ENCODE peak calls at places on chromosomes 11 and 22, in ten cellular contexts. X, L, J, C, R, O, P, K, W and Q are unnamed samples.

GRCh38 chr11:1128333-1129142 is 29.2 kb upstream of the MUC5AC start:
- DNase-seq in X (no peak), K (no peak), C (peak), L (no peak), P (peak), O (no peak), R (no peak), W (no peak), J (peak), Q (peak)

GRCh38 chr22:20463324-20464095 is 25.9 kb upstream of the SCARF2 start:
- DNase-seq in R (no peak), W (no peak), K (no peak), X (peak), C (no peak), J (peak), L (no peak), P (peak), O (no peak), Q (peak)

GRCh38 chr11:119758291-119758690 is 29.3 kb upstream of the NECTIN1 start:
- DNase-seq in P (peak), L (no peak), X (no peak), O (no peak), J (no peak), K (no peak), R (no peak), W (no peak), C (no peak), Q (no peak)

GRCh38 chr11:120894207-120894989 is 129.5 kb upstream of the TBCEL start:
- DNase-seq in L (no peak), X (no peak), O (peak), W (no peak), R (no peak), K (no peak), P (no peak), J (no peak), C (no peak), Q (no peak)

GRCh38 chr22:29469755-29470154 is 10.3 kb upstream of the NEFH start:
- DNase-seq in X (no peak), W (no peak), R (no peak), J (no peak), P (no peak), L (no peak), C (no peak), K (no peak), O (no peak), Q (no peak)

GRCh38 chr22:30252411-30253204 is 6.0 kb upstream of the LIF start:
- DNase-seq in R (no peak), P (no peak), C (no peak), L (no peak), J (no peak), X (no peak), W (no peak), K (peak), O (no peak), Q (no peak)

GRCh38 chr11:80086496-80087055 is 645.7 kb upstream of the TENM4 start:
- DNase-seq in P (no peak), L (no peak), J (no peak), K (no peak), R (no peak), O (no peak), C (no peak), W (no peak), X (no peak), Q (no peak)

GRCh38 chr11:134783219-134783618 is 371.2 kb upstream of the B3GAT1 start:
- DNase-seq in C (no peak), P (no peak), L (no peak), O (no peak), X (no peak), J (peak), K (no peak), W (no peak), R (no peak), Q (no peak)

GRCh38 chr11:67528376-67528775 is 5.1 kb upstream of the CABP2 start:
- DNase-seq in L (no peak), O (no peak), P (no peak), R (no peak), W (no peak), K (no peak), X (no peak), J (no peak), C (no peak), Q (no peak)

GRCh38 chr11:103901656-103902055 is 134.8 kb upstream of the DDI1 start:
- DNase-seq in J (no peak), O (no peak), W (no peak), L (no peak), P (no peak), C (no peak), X (no peak), R (no peak), K (no peak), Q (no peak)

GRCh38 chr11:124643605-124644425 is 21.2 kb downstream of the TBRG1 start:
- DNase-seq in J (no peak), P (no peak), W (no peak), X (no peak), C (no peak), O (no peak), R (no peak), L (peak), K (no peak), Q (no peak)

GRCh38 chr22:29225422-29226090 is 19.9 kb downstream of the EMID1 start:
- DNase-seq in C (peak), R (peak), K (no peak), L (no peak), J (peak), W (no peak), X (no peak), P (peak), O (no peak), Q (peak)

GRCh38 chr11:75237050-75237449 is 3.5 kb upstream of the TPBGL start:
- DNase-seq in C (no peak), K (no peak), P (no peak), W (no peak), R (no peak), J (no peak), L (no peak), X (no peak), O (no peak), Q (no peak)

GRCh38 chr11:119696378-119697157 is 32.4 kb downstream of the NECTIN1 start:
- DNase-seq in O (peak), J (no peak), C (no peak), W (no peak), R (peak), K (no peak), X (no peak), P (no peak), L (no peak), Q (no peak)

GRCh38 chr11:118260353-118260752 is 3.7 kb downstream of the MPZL2 start:
- DNase-seq in J (no peak), P (no peak), L (no peak), W (no peak), O (no peak), R (no peak), K (no peak), X (no peak), C (no peak), Q (no peak)

GRCh38 chr11:33419956-33420355 is 162.8 kb downstream of the HIPK3 start:
- DNase-seq in K (no peak), P (no peak), R (no peak), L (no peak), X (no peak), W (no peak), O (no peak), J (no peak), C (no peak), Q (no peak)

GRCh38 chr22:44937216-44937615 is 72.6 kb downstream of the PHF21B start:
- DNase-seq in K (no peak), J (peak), P (no peak), R (no peak), X (no peak), W (no peak), C (no peak), O (no peak), L (no peak), Q (no peak)

GRCh38 chr11:34086554-34087278 is 18.7 kb upstream of the NAT10 start:
- DNase-seq in J (no peak), O (no peak), K (no peak), R (no peak), C (no peak), L (no peak), X (no peak), W (no peak), P (no peak), Q (no peak)

GRCh38 chr11:2186669-2187266 is 15.2 kb upstream of the TH start:
- DNase-seq in K (peak), J (no peak), L (no peak), P (no peak), R (no peak), O (no peak), X (peak), W (no peak), C (no peak), Q (no peak)

GRCh38 chr11:28833670-28834069 is 725.5 kb downstream of the METTL15 start:
- DNase-seq in P (no peak), C (no peak), K (peak), O (no peak), R (no peak), W (no peak), L (peak), X (no peak), J (no peak), Q (no peak)

DNA sequence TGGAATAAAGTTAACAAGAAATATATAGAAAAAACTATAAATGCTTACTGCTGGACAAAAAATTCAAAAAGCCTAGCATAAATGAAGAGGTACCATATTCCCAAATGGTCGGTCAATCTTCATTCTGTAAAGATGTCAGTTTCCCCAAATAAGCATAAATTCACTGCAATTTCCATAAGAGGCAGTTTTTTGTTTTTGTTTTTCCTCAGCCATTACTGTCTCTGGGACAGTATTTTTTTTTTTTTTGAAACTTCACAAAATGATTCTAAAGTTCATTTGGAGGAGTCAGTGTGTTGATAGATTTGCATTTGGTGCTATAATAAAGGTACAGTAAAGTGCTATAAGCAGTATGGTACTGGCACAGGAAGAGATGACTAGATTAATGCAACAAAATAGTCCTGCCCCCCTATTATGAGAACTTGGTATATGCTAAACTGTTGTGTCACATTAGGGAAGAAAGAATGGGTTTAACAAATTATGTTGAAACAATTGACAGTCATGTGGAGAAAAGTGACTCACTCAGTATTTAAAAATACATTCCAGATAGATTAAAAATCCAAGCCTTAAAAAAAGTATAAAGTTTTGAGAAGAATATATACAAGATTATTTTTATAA is 2.5 kb upstream of the FTH1 start:
- DNase-seq in L (no peak), O (no peak), P (no peak), W (no peak), C (no peak), J (no peak), X (no peak), R (no peak), K (peak), Q (no peak)
- H3K27ac ChIP-seq in L (peak), O (peak), P (peak), W (peak), C (peak), J (peak), X (no peak), R (peak), K (peak), Q (peak)

GRCh38 chr11:133362156-133362555 is 170.1 kb downstream of the OPCML start:
- DNase-seq in W (no peak), C (no peak), R (no peak), J (no peak), K (no peak), O (no peak), P (no peak), L (no peak), X (no peak), Q (no peak)

GRCh38 chr11:133362921-133363320 is 169.4 kb downstream of the OPCML start:
- DNase-seq in L (no peak), C (no peak), P (no peak), R (no peak), J (no peak), W (no peak), O (no peak), K (no peak), X (no peak), Q (no peak)

GRCh38 chr11:133360860-133361688 is 171.2 kb downstream of the OPCML start:
- DNase-seq in J (no peak), K (no peak), C (no peak), L (no peak), W (no peak), O (no peak), P (no peak), X (no peak), R (no peak), Q (no peak)

GRCh38 chr11:133366088-133366487 is 166.2 kb downstream of the OPCML start:
- DNase-seq in X (no peak), K (no peak), O (no peak), W (no peak), L (no peak), R (no peak), C (no peak), P (no peak), J (no peak), Q (no peak)

DNA sequence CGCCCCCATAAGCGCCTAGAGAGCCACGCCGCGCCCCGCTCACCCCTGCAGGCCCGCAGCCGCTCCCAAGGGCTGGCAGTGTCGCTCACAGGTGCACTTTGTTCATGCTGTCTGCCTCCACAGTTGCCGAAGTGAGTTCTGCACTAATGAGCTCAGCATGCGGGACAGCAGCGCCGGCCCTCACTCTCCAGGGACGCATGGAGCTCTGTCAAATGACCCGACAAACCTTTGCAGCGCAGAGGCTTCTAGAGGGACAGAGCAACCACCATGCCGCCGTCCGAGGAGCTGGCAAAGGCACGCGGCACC is 170.7 kb downstream of the OPCML start:
- DNase-seq in X (no peak), C (no peak), R (no peak), L (no peak), P (no peak), J (no peak), W (no peak), O (no peak), K (no peak), Q (no peak)
- H3K27ac ChIP-seq in X (no peak), C (no peak), R (no peak), L (no peak), P (no peak), J (no peak), W (no peak), O (no peak), K (no peak), Q (no peak)

DNA sequence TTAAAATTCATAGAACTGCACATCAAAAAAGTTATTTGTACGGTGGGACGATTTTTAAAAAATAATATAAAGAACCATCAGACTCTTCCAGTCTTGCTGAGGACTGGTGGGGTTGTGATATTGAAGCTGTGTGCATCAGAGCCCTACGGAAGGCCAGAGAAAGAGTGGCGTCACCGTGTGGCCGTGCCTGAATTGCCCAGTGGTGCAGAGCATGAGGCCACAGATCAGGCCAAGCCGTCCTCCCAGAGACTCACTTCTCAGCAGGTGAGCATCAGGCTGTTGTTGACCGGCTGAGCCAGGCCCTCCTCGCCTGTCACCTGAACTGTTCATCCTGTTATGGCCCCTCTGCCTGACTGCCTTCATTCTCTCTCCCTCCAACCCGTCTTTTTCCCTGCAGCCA is 1013.9 kb downstream of the TBC1D22A start:
- DNase-seq in L (no peak), C (no peak), W (no peak), O (no peak), X (no peak), P (no peak), J (peak), K (no peak), R (no peak), Q (no peak)
- H3K27ac ChIP-seq in L (no peak), C (no peak), W (no peak), O (no peak), X (no peak), P (no peak), J (no peak), K (no peak), R (no peak), Q (no peak)

DNA sequence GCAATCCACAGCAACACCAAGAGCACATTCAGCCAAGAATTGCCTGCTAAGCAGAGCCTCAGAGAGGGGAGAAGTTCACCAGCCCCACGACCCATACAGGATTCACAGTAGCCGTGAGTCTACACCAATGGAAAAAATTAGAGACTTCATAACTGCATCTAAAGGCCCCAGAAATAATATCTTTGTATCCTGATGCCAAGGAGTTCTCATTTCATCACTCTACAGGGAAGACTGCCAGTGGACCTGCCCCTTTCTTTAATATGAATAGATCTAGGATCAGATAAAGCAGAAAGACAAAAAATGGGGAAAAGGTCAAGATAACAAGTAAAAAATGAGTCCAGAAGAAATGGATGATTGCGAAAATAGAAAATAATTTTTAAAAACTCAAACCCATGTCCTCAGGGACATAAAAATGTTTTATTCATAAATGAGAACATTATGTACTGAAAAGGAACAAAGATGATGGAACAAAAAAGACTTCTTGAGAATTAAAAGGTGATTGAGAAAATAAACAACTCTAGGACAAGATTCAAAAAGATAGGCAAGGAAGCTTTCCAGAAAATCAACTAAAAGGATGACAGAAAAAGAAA is 9.5 kb downstream of the APOL3 start:
- DNase-seq in C (no peak), J (no peak), L (no peak), R (no peak), K (no peak), X (no peak), O (no peak), W (no peak), P (no peak), Q (no peak)
- H3K27ac ChIP-seq in C (peak), J (peak), L (no peak), R (peak), K (no peak), X (no peak), O (peak), W (peak), P (peak), Q (no peak)

GRCh38 chr11:27350503-27350902 is 12.5 kb downstream of the CCDC34 start:
- DNase-seq in R (no peak), P (no peak), L (no peak), O (no peak), X (no peak), K (no peak), J (no peak), C (no peak), W (no peak), Q (no peak)
- H3K27ac ChIP-seq in R (no peak), P (no peak), L (no peak), O (no peak), X (no peak), K (no peak), J (no peak), C (no peak), W (no peak), Q (no peak)

GRCh38 chr11:17014321-17014773 is at the start of gene PLEKHA7:
- DNase-seq in L (no peak), X (no peak), C (no peak), O (no peak), W (no peak), J (no peak), R (no peak), P (peak), K (peak), Q (peak)
- H3K27ac ChIP-seq in L (no peak), X (no peak), C (peak), O (peak), W (peak), J (peak), R (peak), P (peak), K (peak), Q (peak)